ENCODE peak calls at places on chromosomes 2 and 18, in six cellular contexts. V is fibroblast of lung, G is mammary epithelial cell, J is tibial nerve, L is ovary, Z is hepatocyte. W is an unnamed sample. For H3K4me1, the result is how much of the 10 kb centered on the place peaks cover.

GRCh38 chr2:27216416-27217137 is 592 bp upstream of the CAD start:
- DNase-seq in J (no peak), G (no peak), L (no peak), V (no peak), Z (no peak), W (no peak)

GRCh38 chr2:182666674-182667320 is 49.3 kb upstream of the DNAJC10 start:
- DNase-seq in L (no peak), J (no peak), Z (peak), G (peak), V (peak), W (no peak)

GRCh38 chr2:74876081-74876886 is 42.4 kb downstream of the HK2 start:
- DNase-seq in J (peak), L (peak), G (no peak), Z (peak), V (peak), W (no peak)

GRCh38 chr2:175025946-175026345 is 20.8 kb upstream of the CHN1 start:
- DNase-seq in G (no peak), J (no peak), V (no peak), L (no peak), Z (no peak), W (no peak)

GRCh38 chr18:46302866-46303485 is 198.8 kb downstream of the HAUS1 start:
- DNase-seq in J (no peak), G (no peak), V (no peak), Z (no peak), L (no peak), W (no peak)

GRCh38 chr2:12702661-12703121 is 14.0 kb upstream of the TRIB2 start:
- DNase-seq in J (peak), L (peak), Z (no peak), G (peak), V (peak), W (no peak)

GRCh38 chr2:64854773-64855237 is 134.4 kb upstream of the SLC1A4 start:
- DNase-seq in G (no peak), V (peak), L (peak), Z (no peak), J (peak), W (no peak)

GRCh38 chr2:17757321-17757720 is 3.4 kb downstream of the GEN1 start:
- DNase-seq in J (no peak), Z (peak), V (peak), L (no peak), G (peak), W (no peak)

GRCh38 chr2:128306081-128306930 is 12.4 kb downstream of the HS6ST1 start:
- DNase-seq in L (peak), G (peak), Z (peak), V (peak), J (peak), W (no peak)

GRCh38 chr2:227423633-227424499 is 36.1 kb upstream of the SCYGR1 start:
- DNase-seq in L (no peak), J (no peak), V (no peak), G (no peak), Z (no peak), W (no peak)

GRCh38 chr2:41791523-41791922 is 256.3 kb upstream of the PKDCC start:
- DNase-seq in G (peak), L (no peak), Z (peak), J (peak), V (peak), W (no peak)

GRCh38 chr18:27778441-27778840 is 398.5 kb downstream of the CDH2 start:
- DNase-seq in Z (peak), V (peak), L (no peak), G (peak), J (no peak), W (no peak)

GRCh38 chr18:22488554-22488953 is 70.8 kb upstream of the CTAGE1 start:
- DNase-seq in V (no peak), J (peak), G (no peak), Z (no peak), L (peak), W (peak)

GRCh38 chr2:94997981-94998920 is 27.3 kb upstream of the MAL start:
- DNase-seq in V (no peak), G (no peak), L (no peak), Z (no peak), J (no peak), W (no peak)

GRCh38 chr2:38174646-38175096 is 98.7 kb upstream of the CYP1B1 start:
- DNase-seq in G (peak), Z (peak), J (peak), V (peak), L (no peak), W (no peak)

GRCh38 chr2:9744256-9745004 is 98.8 kb upstream of the TAF1B start:
- DNase-seq in L (no peak), G (no peak), Z (no peak), V (no peak), J (no peak), W (no peak)

GRCh38 chr2:19933351-19933981 is 31.7 kb upstream of the TTC32 start:
- DNase-seq in Z (no peak), J (no peak), V (peak), G (peak), L (no peak), W (no peak)

GRCh38 chr2:223868005-223868404 is 30.6 kb upstream of the AP1S3 start:
- DNase-seq in G (no peak), V (no peak), J (no peak), Z (no peak), L (no peak), W (no peak)

GRCh38 chr18:32095156-32095555 is 3.5 kb downstream of the RNF138 start:
- DNase-seq in G (no peak), J (no peak), V (no peak), Z (no peak), L (no peak), W (no peak)

GRCh38 chr18:74897971-74898657 is 300.4 kb downstream of the ZNF407 start:
- DNase-seq in J (no peak), Z (no peak), V (peak), G (peak), L (no peak), W (no peak)

GRCh38 chr2:20444993-20445910 is 1.6 kb upstream of the RHOB start:
- DNase-seq in G (no peak), L (peak), J (no peak), Z (no peak), V (no peak), W (peak)

GRCh38 chr2:74290066-74290465 is 53.1 kb downstream of the SLC4A5 start:
- DNase-seq in G (no peak), Z (no peak), L (no peak), J (no peak), V (no peak), W (no peak)

GRCh38 chr2:169397697-169398096 is 35.4 kb upstream of the LRP2 start:
- DNase-seq in J (no peak), G (no peak), Z (peak), V (no peak), L (no peak), W (no peak)

GRCh38 chr2:237885931-237886701 is 26.7 kb downstream of the RAMP1 start:
- DNase-seq in L (peak), V (peak), J (peak), Z (peak), G (no peak), W (peak)

GRCh38 chr2:6826081-6826913 is 39.4 kb downstream of the CMPK2 start:
- DNase-seq in Z (peak), V (peak), L (no peak), J (peak), G (peak), W (no peak)

GRCh38 chr2:199457147-199458016 is at the start of gene SATB2:
- DNase-seq in Z (peak), L (no peak), V (peak), J (no peak), G (peak), W (no peak)

GRCh38 chr18:44180683-44181082 is 500.0 kb upstream of the SETBP1 start:
- DNase-seq in V (peak), J (no peak), L (no peak), Z (no peak), G (peak), W (no peak)

GRCh38 chr2:149259136-149259535 is 71.3 kb upstream of the LYPD6 start:
- DNase-seq in J (no peak), G (no peak), Z (no peak), L (no peak), V (no peak), W (no peak)

GRCh38 chr2:149258531-149258930 is 71.9 kb upstream of the LYPD6 start:
- DNase-seq in J (no peak), L (no peak), Z (no peak), V (no peak), G (no peak), W (no peak)

DNA sequence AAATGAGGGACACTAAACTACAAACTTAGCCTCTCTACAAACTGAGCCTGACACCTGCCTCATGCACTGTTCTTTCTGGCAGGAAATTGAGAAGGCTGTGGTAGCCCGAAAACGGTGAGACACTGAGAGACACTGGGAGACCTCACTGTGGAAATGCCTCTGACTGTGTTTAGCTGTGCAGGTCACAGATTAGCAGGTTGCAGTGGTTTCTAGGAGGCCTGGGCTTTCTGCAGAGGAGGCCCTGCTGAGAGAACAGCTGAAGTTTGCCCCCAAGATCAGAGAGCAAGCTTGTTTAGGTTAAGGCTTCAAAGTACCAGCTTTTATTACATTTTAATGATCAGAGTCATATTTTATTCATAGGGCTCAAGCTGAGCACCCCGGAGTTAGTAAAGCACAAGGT is 68.7 kb upstream of the LYPD6 start:
- DNase-seq in Z (no peak), J (no peak), G (no peak), V (no peak), L (no peak), W (no peak)
- H3K4me3 ChIP-seq in Z (no peak), J (no peak), G (no peak), V (no peak), L (no peak), W (no peak)

DNA sequence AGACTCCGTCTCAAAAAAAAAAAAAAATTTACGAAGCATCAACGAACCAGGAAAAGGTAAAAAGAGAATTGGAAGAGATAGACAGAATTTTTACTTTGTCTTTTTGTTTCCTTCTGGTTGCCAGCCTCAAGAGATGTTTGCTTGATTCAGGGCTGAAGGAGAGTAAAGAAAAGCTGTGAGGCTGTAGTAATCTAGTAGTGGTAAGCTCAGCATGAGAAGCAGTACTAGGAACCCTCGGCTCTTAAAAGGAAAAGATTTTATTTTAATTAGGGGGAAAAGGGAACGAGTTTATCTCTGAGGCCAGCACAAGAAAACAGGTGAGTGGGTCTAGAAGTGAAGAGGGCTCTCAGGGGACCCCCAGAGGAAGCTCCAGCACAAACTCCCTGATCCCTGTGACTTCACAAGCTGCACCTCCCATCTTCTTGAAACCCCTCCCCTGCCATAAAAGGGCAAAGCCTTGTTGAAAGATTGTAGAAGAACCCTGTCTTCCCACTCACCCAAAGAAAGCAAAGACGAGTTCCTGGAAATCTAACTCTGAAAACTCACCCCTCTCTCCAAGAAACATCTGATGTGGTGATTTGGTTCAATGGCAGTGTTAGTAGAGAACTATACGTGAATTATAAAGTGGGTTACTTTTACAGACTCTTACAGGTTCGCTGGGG is 8.6 kb downstream of the RBMS1 start:
- DNase-seq in V (no peak), Z (no peak), J (no peak), L (no peak), G (no peak), W (no peak)
- H3K4me1 ChIP-seq in V (under half), Z (under half), J (under half), L (under half), G (under half), W (under half)

GRCh38 chr2:187985923-187986322 is 305.8 kb upstream of the GULP1 start:
- DNase-seq in G (peak), Z (no peak), L (no peak), J (no peak), V (peak), W (no peak)
- H3K4me3 ChIP-seq in G (no peak), Z (no peak), L (no peak), J (no peak), V (no peak), W (no peak)

DNA sequence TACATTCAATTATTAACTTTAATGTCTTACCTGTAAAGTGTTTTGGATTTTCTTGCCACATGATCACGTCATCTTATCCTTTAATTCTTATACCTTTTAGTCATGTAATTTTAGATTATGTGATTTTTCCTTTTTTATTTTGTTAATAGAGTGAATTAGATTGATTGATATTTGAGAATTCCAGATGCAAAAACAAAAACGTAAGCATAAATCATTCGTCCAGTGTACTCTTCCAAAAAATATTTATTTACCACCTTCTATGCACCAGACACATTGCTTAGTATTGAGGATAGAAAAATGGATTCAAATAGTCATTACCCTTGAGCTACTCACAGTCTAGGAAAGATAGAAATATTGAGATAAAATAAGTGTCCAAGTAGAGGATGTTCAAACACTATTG is 249.6 kb downstream of the PDE11A start:
- DNase-seq in G (no peak), L (no peak), J (no peak), Z (no peak), V (no peak), W (no peak)
- H3K4me1 ChIP-seq in G (under half), L (under half), J (under half), Z (under half), V (under half), W (under half)

GRCh38 chr18:26545737-26546136 is 2.6 kb downstream of the KCTD1 start:
- DNase-seq in L (no peak), J (no peak), Z (no peak), G (no peak), V (no peak), W (no peak)

GRCh38 chr18:26546170-26546874 is 2.0 kb downstream of the KCTD1 start:
- DNase-seq in J (no peak), G (peak), V (peak), L (no peak), Z (no peak), W (no peak)

GRCh38 chr18:26544459-26544858 is 3.9 kb downstream of the KCTD1 start:
- DNase-seq in V (no peak), G (no peak), L (no peak), J (no peak), Z (no peak), W (no peak)

GRCh38 chr18:26546875-26547301 is 1.5 kb downstream of the KCTD1 start:
- DNase-seq in L (no peak), G (no peak), V (peak), Z (no peak), J (no peak), W (no peak)

DNA sequence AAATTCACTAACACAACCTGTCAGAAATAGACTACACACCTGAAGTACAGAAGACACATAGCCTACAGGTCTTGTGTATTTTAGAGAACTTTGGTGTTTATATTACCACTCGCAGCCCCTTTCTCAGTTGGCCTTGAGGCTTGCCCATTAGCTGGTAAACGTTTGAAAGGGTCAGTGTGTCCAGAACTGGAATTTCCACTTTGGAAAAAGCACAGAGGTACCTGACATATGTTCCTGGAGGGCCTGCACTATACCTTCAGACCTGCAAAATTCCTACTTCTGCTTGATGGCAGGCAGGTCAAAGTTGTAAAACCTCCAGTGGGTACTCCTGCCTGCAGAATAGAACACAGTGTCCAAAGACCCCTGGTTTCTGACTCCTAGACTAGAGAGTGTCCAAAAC is 3.0 kb downstream of the KCTD1 start:
- DNase-seq in V (no peak), Z (no peak), G (no peak), L (no peak), J (no peak), W (no peak)
- H3K4me3 ChIP-seq in V (no peak), Z (no peak), G (peak), L (no peak), J (peak), W (no peak)

DNA sequence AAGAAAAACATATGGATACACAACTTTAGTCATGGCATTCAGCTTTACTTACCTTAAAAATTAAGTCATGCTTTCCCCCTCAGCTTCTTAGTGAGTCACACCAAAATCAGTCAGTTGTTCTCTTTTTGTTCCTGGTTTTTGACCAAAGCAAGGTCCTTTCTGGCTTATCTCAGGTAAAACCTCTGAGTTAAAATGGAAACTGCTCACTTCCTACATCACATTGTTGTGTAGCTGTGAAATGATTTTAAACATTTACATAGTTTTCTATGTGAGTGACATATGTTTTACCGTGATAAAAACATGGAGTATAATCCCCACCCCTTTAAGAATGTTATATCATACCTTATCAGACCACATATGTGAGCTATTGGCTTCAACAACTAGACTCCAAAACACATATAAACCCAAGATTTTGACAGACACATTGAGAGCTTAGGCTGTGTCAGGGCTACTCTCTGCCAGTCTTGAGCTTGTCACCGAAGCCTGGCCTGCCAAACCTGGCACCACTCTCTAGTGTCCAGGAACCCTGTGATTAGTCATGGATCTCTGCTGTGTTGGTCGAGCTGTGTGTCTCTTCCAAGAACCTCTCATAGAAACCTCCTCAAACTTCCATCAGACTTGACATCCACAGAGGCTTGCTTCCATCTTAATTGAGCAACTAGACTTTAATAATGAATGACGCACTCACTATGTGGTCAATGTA is 294.4 kb upstream of the FBXO11 start:
- DNase-seq in L (no peak), Z (no peak), J (no peak), V (no peak), G (no peak), W (no peak)
- H3K4me1 ChIP-seq in L (under half), Z (under half), J (half or more), V (under half), G (under half), W (under half)

DNA sequence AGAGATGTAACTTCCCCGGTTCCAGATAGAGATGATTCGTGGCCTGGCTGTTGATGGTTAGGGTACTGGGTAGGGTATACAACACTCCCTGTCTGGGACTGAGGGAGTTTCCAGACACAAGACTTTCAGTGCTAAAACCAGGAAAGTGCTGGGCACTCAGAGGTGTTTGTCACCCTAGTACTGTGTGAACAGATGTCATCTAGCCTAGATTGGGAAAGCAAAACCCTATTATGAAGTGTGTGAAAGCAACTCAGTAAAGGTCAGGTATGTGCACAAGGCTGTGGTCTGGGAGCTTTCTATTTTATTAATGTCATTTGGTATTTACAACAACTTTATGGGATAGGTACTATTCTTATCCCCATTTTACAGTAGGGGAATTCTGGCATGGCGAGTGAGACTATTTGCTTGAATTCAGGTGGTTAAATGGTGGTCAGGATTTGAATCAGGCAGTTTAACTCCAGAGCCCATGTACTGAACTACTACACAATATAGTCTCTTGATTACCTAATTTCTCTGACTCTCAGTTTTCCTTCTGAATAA is 2.6 kb downstream of the BZW1 start:
- DNase-seq in Z (no peak), G (no peak), L (no peak), J (no peak), V (no peak), W (no peak)
- H3K4me3 ChIP-seq in Z (no peak), G (peak), L (no peak), J (no peak), V (peak), W (peak)

DNA sequence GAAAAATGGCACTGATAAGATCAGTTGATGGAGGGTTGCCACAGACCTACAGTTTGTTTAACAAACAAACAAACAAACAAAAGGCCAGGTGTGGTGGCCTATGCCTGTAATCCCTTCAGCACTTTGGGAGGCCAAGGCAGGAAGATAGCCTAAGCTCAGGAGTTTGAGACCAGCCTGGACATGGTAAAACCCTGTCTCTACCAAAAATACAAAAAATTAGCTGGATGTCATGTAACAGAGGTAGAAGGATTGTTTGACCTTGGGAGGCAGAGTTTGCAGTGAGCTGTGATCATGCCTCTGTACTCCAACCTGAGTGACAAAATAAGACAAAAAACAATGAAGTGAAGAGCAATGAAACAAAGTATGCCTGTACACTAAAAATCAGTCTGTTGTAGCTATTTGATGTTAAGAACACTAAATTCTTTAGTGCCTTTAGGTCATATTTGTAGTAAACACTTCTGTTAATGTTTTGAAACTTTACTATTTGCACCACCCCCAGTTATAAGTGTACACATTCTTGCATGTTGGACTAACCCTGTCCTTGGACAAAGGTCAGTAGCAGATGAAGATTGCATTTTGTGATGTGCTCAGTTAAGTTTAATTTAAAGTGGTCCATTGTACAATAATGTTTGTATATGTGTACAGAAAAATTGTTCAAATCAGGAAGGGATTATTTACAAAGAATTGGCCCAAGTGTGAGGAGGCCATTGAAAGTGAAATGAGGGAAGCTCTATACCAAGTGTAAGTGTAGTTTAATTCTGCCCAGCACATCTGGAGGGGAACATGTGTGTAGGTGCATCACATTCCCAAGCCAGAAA is 73.9 kb downstream of the KYNU start:
- DNase-seq in G (no peak), J (no peak), Z (no peak), L (no peak), V (no peak), W (no peak)
- H3K4me1 ChIP-seq in G (under half), J (under half), Z (under half), L (under half), V (under half), W (under half)